ENCODE peak calls at places on chromosome 16, in eight cellular contexts. One of them, this sample, is unnamed.
A peak's percentile ranks its signal among the peaks of the same experiment; 100 is the strongest.

GRCh38 chr16:22052985-22053384 is 39.4 kb upstream of the VWA3A start:
- DNase-seq in left colon: no peak
- DNase-seq in mesendoderm: no peak
- DNase-seq in Right ventricle myocardium superior: no peak
- DNase-seq in H54: no peak
- DNase-seq in tibial artery: no peak
- DNase-seq in PC-3: no peak
- DNase-seq in heart left ventricle: no peak
- DNase-seq in this sample: no peak

GRCh38 chr16:84737658-84738057 is 37.9 kb downstream of the USP10 start:
- DNase-seq in PC-3: no peak
- DNase-seq in heart left ventricle: no peak
- DNase-seq in left colon: peak; percentile 75
- DNase-seq in tibial artery: no peak
- DNase-seq in H54: no peak
- DNase-seq in Right ventricle myocardium superior: peak; percentile 60
- DNase-seq in mesendoderm: no peak
- DNase-seq in this sample: no peak

GRCh38 chr16:67872631-67873434 is at the start of gene EDC4:
- DNase-seq in left colon: peak; percentile 87
- DNase-seq in mesendoderm: peak; percentile 77
- DNase-seq in Right ventricle myocardium superior: peak; percentile 91
- DNase-seq in heart left ventricle: peak; percentile 87
- DNase-seq in tibial artery: peak; percentile 82
- DNase-seq in H54: peak; percentile 68
- DNase-seq in PC-3: peak; percentile 70
- DNase-seq in this sample: peak; percentile 56

GRCh38 chr16:57533618-57534336 is 2.6 kb downstream of the CCDC102A start:
- DNase-seq in H54: no peak
- DNase-seq in PC-3: no peak
- DNase-seq in left colon: no peak
- DNase-seq in tibial artery: no peak
- DNase-seq in mesendoderm: no peak
- DNase-seq in heart left ventricle: no peak
- DNase-seq in Right ventricle myocardium superior: peak; percentile 47
- DNase-seq in this sample: no peak

GRCh38 chr16:82633964-82634600 is 7.3 kb downstream of the CDH13 start:
- DNase-seq in Right ventricle myocardium superior: no peak
- DNase-seq in PC-3: peak; percentile 25
- DNase-seq in tibial artery: no peak
- DNase-seq in left colon: peak; percentile 39
- DNase-seq in heart left ventricle: peak; percentile 33
- DNase-seq in H54: no peak
- DNase-seq in mesendoderm: peak; percentile 76
- DNase-seq in this sample: no peak

GRCh38 chr16:12362482-12363458 is 386.2 kb downstream of the SNX29 start:
- DNase-seq in tibial artery: peak; percentile 61
- DNase-seq in H54: no peak
- DNase-seq in PC-3: no peak
- DNase-seq in mesendoderm: no peak
- DNase-seq in left colon: no peak
- DNase-seq in Right ventricle myocardium superior: peak; percentile 62
- DNase-seq in heart left ventricle: peak; percentile 63
- DNase-seq in this sample: no peak

GRCh38 chr16:89024546-89024945 is 47.5 kb upstream of the CBFA2T3 start:
- DNase-seq in heart left ventricle: no peak
- DNase-seq in tibial artery: no peak
- DNase-seq in left colon: no peak
- DNase-seq in Right ventricle myocardium superior: peak; percentile 22
- DNase-seq in H54: no peak
- DNase-seq in PC-3: no peak
- DNase-seq in mesendoderm: no peak
- DNase-seq in this sample: no peak

GRCh38 chr16:57754354-57755060 is 18.9 kb downstream of the KATNB1 start:
- DNase-seq in tibial artery: no peak
- DNase-seq in Right ventricle myocardium superior: peak; percentile 30
- DNase-seq in mesendoderm: no peak
- DNase-seq in heart left ventricle: no peak
- DNase-seq in left colon: no peak
- DNase-seq in PC-3: no peak
- DNase-seq in H54: no peak
- DNase-seq in this sample: no peak

GRCh38 chr16:84999200-84999599 is 12.1 kb downstream of the ZDHHC7 start:
- DNase-seq in tibial artery: no peak
- DNase-seq in PC-3: peak; percentile 70
- DNase-seq in H54: no peak
- DNase-seq in mesendoderm: no peak
- DNase-seq in Right ventricle myocardium superior: no peak
- DNase-seq in left colon: no peak
- DNase-seq in heart left ventricle: no peak
- DNase-seq in this sample: no peak

GRCh38 chr16:47779201-47780016 is 318.3 kb downstream of the PHKB start:
- DNase-seq in H54: peak; percentile 19
- DNase-seq in tibial artery: no peak
- DNase-seq in heart left ventricle: no peak
- DNase-seq in PC-3: no peak
- DNase-seq in left colon: no peak
- DNase-seq in Right ventricle myocardium superior: no peak
- DNase-seq in mesendoderm: peak; percentile 4
- DNase-seq in this sample: no peak

GRCh38 chr16:87490091-87490798 is 2.6 kb downstream of the ZCCHC14 start:
- DNase-seq in PC-3: no peak
- DNase-seq in Right ventricle myocardium superior: no peak
- DNase-seq in H54: no peak
- DNase-seq in heart left ventricle: no peak
- DNase-seq in left colon: no peak
- DNase-seq in mesendoderm: no peak
- DNase-seq in tibial artery: no peak
- DNase-seq in this sample: no peak

GRCh38 chr16:81469183-81469677 is 24.6 kb downstream of the CMIP start:
- DNase-seq in left colon: no peak
- DNase-seq in PC-3: no peak
- DNase-seq in tibial artery: no peak
- DNase-seq in heart left ventricle: no peak
- DNase-seq in H54: no peak
- DNase-seq in Right ventricle myocardium superior: no peak
- DNase-seq in mesendoderm: no peak
- DNase-seq in this sample: no peak

GRCh38 chr16:56777533-56777932 is 47.6 kb downstream of the NUP93 start:
- DNase-seq in tibial artery: no peak
- DNase-seq in heart left ventricle: no peak
- DNase-seq in H54: no peak
- DNase-seq in Right ventricle myocardium superior: no peak
- DNase-seq in mesendoderm: no peak
- DNase-seq in left colon: no peak
- DNase-seq in PC-3: no peak
- DNase-seq in this sample: no peak

GRCh38 chr16:87635541-87636049 is 33.3 kb downstream of the JPH3 start:
- DNase-seq in H54: peak; percentile 85
- DNase-seq in mesendoderm: peak; percentile 46
- DNase-seq in Right ventricle myocardium superior: peak; percentile 64
- DNase-seq in PC-3: peak; percentile 57
- DNase-seq in tibial artery: no peak
- DNase-seq in heart left ventricle: peak; percentile 40
- DNase-seq in left colon: peak; percentile 78
- DNase-seq in this sample: no peak

GRCh38 chr16:11575223-11575589 is 11.5 kb downstream of the LITAF start:
- DNase-seq in left colon: no peak
- DNase-seq in Right ventricle myocardium superior: no peak
- DNase-seq in H54: no peak
- DNase-seq in tibial artery: no peak
- DNase-seq in mesendoderm: no peak
- DNase-seq in PC-3: no peak
- DNase-seq in heart left ventricle: no peak
- DNase-seq in this sample: no peak

GRCh38 chr16:1821861-1822611 is 4.6 kb downstream of the HAGH start:
- DNase-seq in mesendoderm: no peak
- DNase-seq in PC-3: peak; percentile 22
- DNase-seq in left colon: no peak
- DNase-seq in Right ventricle myocardium superior: no peak
- DNase-seq in heart left ventricle: no peak
- DNase-seq in tibial artery: no peak
- DNase-seq in H54: no peak
- DNase-seq in this sample: no peak

GRCh38 chr16:21028728-21029127 is 121.9 kb downstream of the DNAH3 start:
- DNase-seq in Right ventricle myocardium superior: no peak
- DNase-seq in heart left ventricle: no peak
- DNase-seq in PC-3: no peak
- DNase-seq in left colon: no peak
- DNase-seq in H54: no peak
- DNase-seq in tibial artery: no peak
- DNase-seq in mesendoderm: no peak
- DNase-seq in this sample: no peak

GRCh38 chr16:71425746-71426068 is 16.1 kb downstream of the TLE7 start:
- DNase-seq in H54: no peak
- DNase-seq in heart left ventricle: no peak
- DNase-seq in Right ventricle myocardium superior: no peak
- DNase-seq in mesendoderm: no peak
- DNase-seq in PC-3: no peak
- DNase-seq in left colon: no peak
- DNase-seq in tibial artery: no peak
- DNase-seq in this sample: no peak

GRCh38 chr16:86354641-86355040 is 155.7 kb upstream of the FOXF1 start:
- DNase-seq in left colon: no peak
- DNase-seq in heart left ventricle: no peak
- DNase-seq in tibial artery: no peak
- DNase-seq in mesendoderm: no peak
- DNase-seq in PC-3: no peak
- DNase-seq in Right ventricle myocardium superior: no peak
- DNase-seq in H54: no peak
- DNase-seq in this sample: no peak

GRCh38 chr16:29910819-29911675 is 10.8 kb downstream of the ASPHD1 start:
- DNase-seq in Right ventricle myocardium superior: no peak
- DNase-seq in heart left ventricle: no peak
- DNase-seq in H54: no peak
- DNase-seq in tibial artery: no peak
- DNase-seq in PC-3: no peak
- DNase-seq in mesendoderm: no peak
- DNase-seq in left colon: no peak
- DNase-seq in this sample: no peak

GRCh38 chr16:65284583-65284982 is 162.7 kb upstream of the CDH11 start:
- DNase-seq in heart left ventricle: no peak
- DNase-seq in left colon: no peak
- DNase-seq in mesendoderm: no peak
- DNase-seq in H54: no peak
- DNase-seq in tibial artery: no peak
- DNase-seq in PC-3: peak; percentile 2
- DNase-seq in Right ventricle myocardium superior: no peak
- DNase-seq in this sample: no peak

GRCh38 chr16:86072328-86073102 is 173.6 kb downstream of the IRF8 start:
- DNase-seq in H54: peak; percentile 67
- DNase-seq in tibial artery: peak; percentile 51
- DNase-seq in Right ventricle myocardium superior: peak; percentile 67
- DNase-seq in heart left ventricle: peak; percentile 70
- DNase-seq in mesendoderm: peak; percentile 67
- DNase-seq in PC-3: peak; percentile 59
- DNase-seq in left colon: peak; percentile 71
- DNase-seq in this sample: peak; percentile 33

GRCh38 chr16:53123753-53124152 is 69.0 kb downstream of the CHD9 start:
- DNase-seq in mesendoderm: no peak
- DNase-seq in tibial artery: no peak
- DNase-seq in Right ventricle myocardium superior: no peak
- DNase-seq in H54: no peak
- DNase-seq in left colon: no peak
- DNase-seq in heart left ventricle: no peak
- DNase-seq in PC-3: no peak
- DNase-seq in this sample: peak; percentile 52

GRCh38 chr16:84042879-84043485 is 387 bp upstream of the SLC38A8 start:
- DNase-seq in left colon: no peak
- DNase-seq in PC-3: no peak
- DNase-seq in H54: no peak
- DNase-seq in heart left ventricle: no peak
- DNase-seq in tibial artery: no peak
- DNase-seq in Right ventricle myocardium superior: peak; percentile 14
- DNase-seq in mesendoderm: peak; percentile 42
- DNase-seq in this sample: no peak

GRCh38 chr16:66692341-66692740 is 4.2 kb downstream of the CMTM4 start:
- DNase-seq in tibial artery: no peak
- DNase-seq in left colon: no peak
- DNase-seq in heart left ventricle: no peak
- DNase-seq in H54: no peak
- DNase-seq in Right ventricle myocardium superior: no peak
- DNase-seq in mesendoderm: peak; percentile 40
- DNase-seq in PC-3: peak; percentile 83
- DNase-seq in this sample: no peak

GRCh38 chr16:89435051-89435450 is 55.3 kb downstream of the ANKRD11 start:
- DNase-seq in Right ventricle myocardium superior: no peak
- DNase-seq in mesendoderm: no peak
- DNase-seq in left colon: no peak
- DNase-seq in H54: no peak
- DNase-seq in tibial artery: no peak
- DNase-seq in PC-3: no peak
- DNase-seq in heart left ventricle: no peak
- DNase-seq in this sample: no peak

GRCh38 chr16:9050102-9050830 is 41.2 kb upstream of the HAPSTR1 start:
- DNase-seq in left colon: no peak
- DNase-seq in Right ventricle myocardium superior: no peak
- DNase-seq in PC-3: peak; percentile 14
- DNase-seq in tibial artery: no peak
- DNase-seq in H54: no peak
- DNase-seq in heart left ventricle: no peak
- DNase-seq in mesendoderm: peak; percentile 88
- DNase-seq in this sample: no peak

GRCh38 chr16:12253731-12254130 is 277.2 kb downstream of the SNX29 start:
- DNase-seq in tibial artery: no peak
- DNase-seq in PC-3: no peak
- DNase-seq in heart left ventricle: no peak
- DNase-seq in mesendoderm: no peak
- DNase-seq in H54: no peak
- DNase-seq in left colon: no peak
- DNase-seq in Right ventricle myocardium superior: no peak
- DNase-seq in this sample: no peak

GRCh38 chr16:79673635-79674034 is 73.1 kb upstream of the MAF start:
- DNase-seq in H54: no peak
- DNase-seq in tibial artery: no peak
- DNase-seq in Right ventricle myocardium superior: no peak
- DNase-seq in PC-3: no peak
- DNase-seq in left colon: no peak
- DNase-seq in heart left ventricle: no peak
- DNase-seq in mesendoderm: no peak
- DNase-seq in this sample: no peak

GRCh38 chr16:17070882-17071592 is 399.7 kb downstream of the XYLT1 start:
- DNase-seq in left colon: peak; percentile 86
- DNase-seq in mesendoderm: peak; percentile 48
- DNase-seq in heart left ventricle: no peak
- DNase-seq in Right ventricle myocardium superior: peak; percentile 54
- DNase-seq in tibial artery: peak; percentile 35
- DNase-seq in H54: no peak
- DNase-seq in PC-3: no peak
- DNase-seq in this sample: no peak

GRCh38 chr16:19696312-19696711 is 21.7 kb downstream of the KNOP1 start:
- DNase-seq in Right ventricle myocardium superior: peak; percentile 82
- DNase-seq in PC-3: peak; percentile 83
- DNase-seq in heart left ventricle: peak; percentile 82
- DNase-seq in tibial artery: peak; percentile 86
- DNase-seq in H54: peak; percentile 42
- DNase-seq in mesendoderm: no peak
- DNase-seq in left colon: peak; percentile 86
- DNase-seq in this sample: peak; percentile 86

GRCh38 chr16:16118337-16118736 is 105.0 kb downstream of the ABCC6 start:
- DNase-seq in heart left ventricle: no peak
- DNase-seq in PC-3: no peak
- DNase-seq in left colon: no peak
- DNase-seq in tibial artery: no peak
- DNase-seq in H54: no peak
- DNase-seq in mesendoderm: no peak
- DNase-seq in Right ventricle myocardium superior: no peak
- DNase-seq in this sample: no peak